ENCODE peak calls at places on chromosomes 6 and 20, in nine cellular contexts. O is transverse colon; V is BJ; L is CD4-positive, alpha-beta T cell; B is prostate gland; E is AG09309; T is mesothelial cell of epicardium; K is lower lobe of right lung; H is psoas muscle. R is an unnamed sample.

GRCh38 chr6:14361956-14362587 is 244.5 kb downstream of the CD83 start:
- DNase-seq in B (no peak), L (no peak), T (no peak), V (no peak), H (no peak), O (no peak), E (no peak), K (no peak), R (no peak)

GRCh38 chr20:50911030-50911429 is 20.2 kb downstream of the ADNP start:
- DNase-seq in O (no peak), L (no peak), E (peak; percentile 80), B (no peak), H (no peak), V (peak; percentile 93), K (no peak), T (no peak), R (no peak)

GRCh38 chr6:130326496-130326895 is 39.3 kb upstream of the TMEM200A start:
- DNase-seq in B (no peak), K (no peak), T (no peak), V (no peak), O (no peak), H (no peak), E (peak; percentile 37), L (no peak), R (no peak)

GRCh38 chr6:7219310-7219709 is 93.7 kb downstream of the SSR1 start:
- DNase-seq in L (no peak), H (no peak), B (no peak), T (no peak), V (no peak), K (no peak), E (no peak), O (peak; percentile 47), R (no peak)

GRCh38 chr6:113824863-113825262 is 32.3 kb upstream of the MARCKS start:
- DNase-seq in V (no peak), L (no peak), O (no peak), H (no peak), T (no peak), E (no peak), B (no peak), K (no peak), R (no peak)

GRCh38 chr6:30356519-30356918 is 11.6 kb downstream of the RPP21 start:
- DNase-seq in L (no peak), O (no peak), T (no peak), V (no peak), E (no peak), B (no peak), K (no peak), H (no peak), R (no peak)

GRCh38 chr6:75747985-75748742 is 875 bp upstream of the MYO6 start:
- DNase-seq in V (no peak), T (no peak), K (no peak), E (no peak), H (no peak), O (no peak), B (no peak), L (no peak), R (no peak)

GRCh38 chr6:13427838-13428527 is 59.4 kb downstream of the GFOD1 start:
- DNase-seq in E (no peak), L (peak; percentile 48), K (peak; percentile 56), T (no peak), V (no peak), B (no peak), O (peak; percentile 59), H (no peak), R (no peak)

GRCh38 chr6:14857501-14857900 is 388.4 kb upstream of the JARID2 start:
- DNase-seq in B (no peak), T (no peak), H (no peak), K (peak; percentile 59), V (no peak), O (peak; percentile 24), E (no peak), L (peak; percentile 76), R (no peak)

GRCh38 chr20:18032977-18033892 is 24.5 kb downstream of the OVOL2 start:
- DNase-seq in V (no peak), L (no peak), E (no peak), H (no peak), O (peak; percentile 82), T (no peak), K (no peak), B (no peak), R (no peak)
- TF ChIP-seq CTCF in V (no peak), L (no peak), E (no peak), H (no peak), O (no peak), T (peak; percentile 33), K (no peak), B (no peak), R (no peak)

GRCh38 chr6:48765352-48765961 is 654.5 kb upstream of the PTCHD4 start:
- DNase-seq in T (peak; percentile 53), B (no peak), E (no peak), L (no peak), K (no peak), H (no peak), V (no peak), O (no peak), R (peak; percentile 47)
- TF ChIP-seq CTCF in T (peak; percentile 42), B (no peak), E (peak; percentile 58), L (no peak), K (peak; percentile 48), H (peak; percentile 5), V (peak; percentile 66), O (no peak), R (peak; percentile 46)

DNA sequence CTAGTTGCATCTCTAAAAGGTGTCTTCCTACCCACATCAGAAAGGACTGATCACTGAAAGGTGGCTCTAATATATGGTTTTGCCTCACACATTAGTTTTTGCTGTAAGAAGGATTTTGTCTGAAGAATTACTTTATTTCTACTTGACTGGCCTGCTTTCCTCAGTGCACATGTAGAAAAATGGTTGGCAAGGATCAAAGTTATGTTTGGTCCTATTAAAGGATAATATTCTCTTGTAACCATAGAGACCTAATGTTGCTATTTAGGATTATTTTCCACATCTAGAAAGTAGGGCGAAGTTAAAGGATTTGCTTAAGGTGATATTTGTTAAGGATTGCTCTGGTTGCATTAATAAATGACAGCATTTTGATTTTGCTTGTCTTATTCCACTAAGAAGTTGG is 40.7 kb downstream of the PHACTR2 start:
- DNase-seq in O (no peak), K (no peak), B (no peak), L (no peak), V (no peak), H (no peak), E (no peak), T (no peak), R (no peak)
- TF ChIP-seq CTCF in O (no peak), K (no peak), B (no peak), L (no peak), V (no peak), H (no peak), E (no peak), T (no peak), R (no peak)

DNA sequence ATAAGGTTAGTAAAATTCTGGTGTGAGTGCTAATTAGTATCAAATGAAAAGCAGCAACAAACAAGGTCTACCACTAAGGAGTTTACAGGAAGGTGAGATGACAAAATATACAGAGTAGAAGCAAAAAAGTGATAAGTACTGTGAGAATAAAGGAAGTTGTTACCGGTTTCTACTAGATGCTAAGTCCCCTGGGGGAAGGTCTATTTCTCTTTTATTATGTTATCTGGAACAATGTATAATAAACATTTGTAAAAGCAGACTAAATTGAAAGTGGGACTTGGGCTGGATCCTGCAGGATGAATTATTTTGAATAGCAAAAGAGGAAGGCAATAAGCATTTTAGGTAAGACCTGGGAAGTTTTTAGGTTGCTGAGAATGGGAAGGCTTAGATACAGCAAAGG is 158.7 kb upstream of the SLC22A16 start:
- DNase-seq in O (no peak), E (no peak), B (no peak), H (no peak), T (no peak), L (no peak), V (no peak), K (no peak), R (no peak)
- TF ChIP-seq CTCF in O (no peak), E (no peak), B (no peak), H (no peak), T (no peak), L (no peak), V (no peak), K (no peak), R (no peak)

R was measured in Calu3.